ENCODE peak calls at places on chromosomes 2 and 18, in eight cellular contexts. One of them, this sample, is unnamed.

GRCh38 chr2:100675373-100675772 is 112.6 kb downstream of the PDCL3 start:
- DNase-seq in activated CD8-positive, alpha-beta T cell treated with anti-CD3 and anti-CD28 coated beads for 36 hours: no peak
- DNase-seq in B cell: no peak
- DNase-seq in K562: no peak
- DNase-seq in body of pancreas: no peak
- DNase-seq in aorta: no peak
- DNase-seq in foreskin fibroblast: no peak
- DNase-seq in epithelial cell of esophagus: no peak
- DNase-seq in this sample: no peak

GRCh38 chr2:58107803-58108710 is 61.5 kb downstream of the VRK2 start:
- DNase-seq in foreskin fibroblast: peak
- DNase-seq in body of pancreas: peak
- DNase-seq in K562: no peak
- DNase-seq in epithelial cell of esophagus: peak
- DNase-seq in B cell: no peak
- DNase-seq in aorta: no peak
- DNase-seq in activated CD8-positive, alpha-beta T cell treated with anti-CD3 and anti-CD28 coated beads for 36 hours: no peak
- DNase-seq in this sample: peak

GRCh38 chr2:148027822-148028221 is 6.9 kb downstream of the MBD5 start:
- DNase-seq in body of pancreas: no peak
- DNase-seq in K562: no peak
- DNase-seq in aorta: no peak
- DNase-seq in epithelial cell of esophagus: peak
- DNase-seq in activated CD8-positive, alpha-beta T cell treated with anti-CD3 and anti-CD28 coated beads for 36 hours: no peak
- DNase-seq in foreskin fibroblast: peak
- DNase-seq in B cell: no peak
- DNase-seq in this sample: no peak

GRCh38 chr18:32772580-32773186 is at the start of gene KLHL14:
- DNase-seq in body of pancreas: no peak
- DNase-seq in epithelial cell of esophagus: no peak
- DNase-seq in activated CD8-positive, alpha-beta T cell treated with anti-CD3 and anti-CD28 coated beads for 36 hours: no peak
- DNase-seq in B cell: peak
- DNase-seq in aorta: no peak
- DNase-seq in K562: no peak
- DNase-seq in foreskin fibroblast: no peak
- DNase-seq in this sample: no peak

GRCh38 chr2:222922019-222922800 is 61.4 kb downstream of the ACSL3 start:
- DNase-seq in foreskin fibroblast: no peak
- DNase-seq in activated CD8-positive, alpha-beta T cell treated with anti-CD3 and anti-CD28 coated beads for 36 hours: no peak
- DNase-seq in K562: no peak
- DNase-seq in body of pancreas: no peak
- DNase-seq in epithelial cell of esophagus: no peak
- DNase-seq in B cell: no peak
- DNase-seq in aorta: no peak
- DNase-seq in this sample: no peak

GRCh38 chr2:219718066-219718465 is 90.6 kb downstream of the SLC4A3 start:
- DNase-seq in K562: no peak
- DNase-seq in epithelial cell of esophagus: no peak
- DNase-seq in body of pancreas: no peak
- DNase-seq in B cell: no peak
- DNase-seq in aorta: no peak
- DNase-seq in activated CD8-positive, alpha-beta T cell treated with anti-CD3 and anti-CD28 coated beads for 36 hours: no peak
- DNase-seq in foreskin fibroblast: no peak
- DNase-seq in this sample: no peak

GRCh38 chr2:173998386-173998785 is 33.2 kb upstream of the SP3 start:
- DNase-seq in body of pancreas: peak
- DNase-seq in aorta: no peak
- DNase-seq in foreskin fibroblast: peak
- DNase-seq in activated CD8-positive, alpha-beta T cell treated with anti-CD3 and anti-CD28 coated beads for 36 hours: no peak
- DNase-seq in K562: no peak
- DNase-seq in epithelial cell of esophagus: no peak
- DNase-seq in B cell: no peak
- DNase-seq in this sample: no peak

GRCh38 chr18:22816266-22817176 is 116.6 kb upstream of the RBBP8 start:
- DNase-seq in K562: no peak
- DNase-seq in body of pancreas: no peak
- DNase-seq in activated CD8-positive, alpha-beta T cell treated with anti-CD3 and anti-CD28 coated beads for 36 hours: no peak
- DNase-seq in B cell: no peak
- DNase-seq in foreskin fibroblast: no peak
- DNase-seq in epithelial cell of esophagus: no peak
- DNase-seq in aorta: no peak
- DNase-seq in this sample: no peak

GRCh38 chr2:178363252-178363651 is 87.7 kb downstream of the PRKRA start:
- DNase-seq in activated CD8-positive, alpha-beta T cell treated with anti-CD3 and anti-CD28 coated beads for 36 hours: no peak
- DNase-seq in epithelial cell of esophagus: peak
- DNase-seq in B cell: no peak
- DNase-seq in K562: no peak
- DNase-seq in aorta: no peak
- DNase-seq in body of pancreas: peak
- DNase-seq in foreskin fibroblast: peak
- DNase-seq in this sample: peak

GRCh38 chr2:120383631-120384477 is 37.9 kb downstream of the INHBB start:
- DNase-seq in aorta: peak
- DNase-seq in body of pancreas: no peak
- DNase-seq in B cell: no peak
- DNase-seq in K562: no peak
- DNase-seq in foreskin fibroblast: no peak
- DNase-seq in activated CD8-positive, alpha-beta T cell treated with anti-CD3 and anti-CD28 coated beads for 36 hours: no peak
- DNase-seq in epithelial cell of esophagus: no peak
- DNase-seq in this sample: no peak

GRCh38 chr18:72107647-72108046 is 436.5 kb downstream of the CBLN2 start:
- DNase-seq in K562: no peak
- DNase-seq in body of pancreas: no peak
- DNase-seq in B cell: peak
- DNase-seq in foreskin fibroblast: peak
- DNase-seq in epithelial cell of esophagus: peak
- DNase-seq in activated CD8-positive, alpha-beta T cell treated with anti-CD3 and anti-CD28 coated beads for 36 hours: no peak
- DNase-seq in aorta: no peak
- DNase-seq in this sample: no peak

GRCh38 chr2:19711470-19712372 is 190.1 kb downstream of the TTC32 start:
- DNase-seq in body of pancreas: peak
- DNase-seq in B cell: no peak
- DNase-seq in epithelial cell of esophagus: peak
- DNase-seq in activated CD8-positive, alpha-beta T cell treated with anti-CD3 and anti-CD28 coated beads for 36 hours: no peak
- DNase-seq in foreskin fibroblast: peak
- DNase-seq in aorta: no peak
- DNase-seq in K562: no peak
- DNase-seq in this sample: peak

GRCh38 chr2:197075754-197076337 is 149.3 kb upstream of the PGAP1 start:
- DNase-seq in K562: peak
- DNase-seq in activated CD8-positive, alpha-beta T cell treated with anti-CD3 and anti-CD28 coated beads for 36 hours: peak
- DNase-seq in aorta: no peak
- DNase-seq in B cell: peak
- DNase-seq in epithelial cell of esophagus: peak
- DNase-seq in foreskin fibroblast: peak
- DNase-seq in body of pancreas: no peak
- DNase-seq in this sample: no peak

GRCh38 chr18:70600225-70600925 is 311.5 kb downstream of the SOCS6 start:
- DNase-seq in K562: no peak
- DNase-seq in activated CD8-positive, alpha-beta T cell treated with anti-CD3 and anti-CD28 coated beads for 36 hours: no peak
- DNase-seq in epithelial cell of esophagus: no peak
- DNase-seq in aorta: no peak
- DNase-seq in foreskin fibroblast: no peak
- DNase-seq in B cell: no peak
- DNase-seq in body of pancreas: no peak
- DNase-seq in this sample: no peak

GRCh38 chr2:177187631-177188312 is 24.8 kb upstream of the HNRNPA3 start:
- DNase-seq in body of pancreas: no peak
- DNase-seq in epithelial cell of esophagus: peak
- DNase-seq in aorta: no peak
- DNase-seq in B cell: no peak
- DNase-seq in activated CD8-positive, alpha-beta T cell treated with anti-CD3 and anti-CD28 coated beads for 36 hours: no peak
- DNase-seq in foreskin fibroblast: peak
- DNase-seq in K562: no peak
- DNase-seq in this sample: peak

GRCh38 chr2:234851451-234851850 is 100.4 kb upstream of the SH3BP4 start:
- DNase-seq in aorta: no peak
- DNase-seq in K562: no peak
- DNase-seq in body of pancreas: no peak
- DNase-seq in activated CD8-positive, alpha-beta T cell treated with anti-CD3 and anti-CD28 coated beads for 36 hours: no peak
- DNase-seq in foreskin fibroblast: no peak
- DNase-seq in B cell: no peak
- DNase-seq in epithelial cell of esophagus: no peak
- DNase-seq in this sample: no peak

GRCh38 chr2:113158884-113159553 is 14.8 kb upstream of the PSD4 start:
- DNase-seq in K562: no peak
- DNase-seq in B cell: no peak
- DNase-seq in activated CD8-positive, alpha-beta T cell treated with anti-CD3 and anti-CD28 coated beads for 36 hours: no peak
- DNase-seq in aorta: no peak
- DNase-seq in body of pancreas: no peak
- DNase-seq in foreskin fibroblast: peak
- DNase-seq in epithelial cell of esophagus: no peak
- DNase-seq in this sample: no peak

GRCh38 chr2:217918220-217919024 is 84.4 kb downstream of the TNS1 start:
- DNase-seq in K562: peak
- DNase-seq in B cell: no peak
- DNase-seq in body of pancreas: no peak
- DNase-seq in activated CD8-positive, alpha-beta T cell treated with anti-CD3 and anti-CD28 coated beads for 36 hours: no peak
- DNase-seq in epithelial cell of esophagus: no peak
- DNase-seq in aorta: peak
- DNase-seq in foreskin fibroblast: no peak
- DNase-seq in this sample: no peak

GRCh38 chr2:68909793-68910674 is 38.8 kb upstream of the BMP10 start:
- DNase-seq in aorta: peak
- DNase-seq in B cell: peak
- DNase-seq in epithelial cell of esophagus: peak
- DNase-seq in K562: peak
- DNase-seq in activated CD8-positive, alpha-beta T cell treated with anti-CD3 and anti-CD28 coated beads for 36 hours: peak
- DNase-seq in body of pancreas: peak
- DNase-seq in foreskin fibroblast: peak
- DNase-seq in this sample: peak

GRCh38 chr2:21310493-21310892 is 186.7 kb downstream of the TDRD15 start:
- DNase-seq in body of pancreas: no peak
- DNase-seq in K562: no peak
- DNase-seq in aorta: no peak
- DNase-seq in B cell: no peak
- DNase-seq in epithelial cell of esophagus: no peak
- DNase-seq in foreskin fibroblast: no peak
- DNase-seq in activated CD8-positive, alpha-beta T cell treated with anti-CD3 and anti-CD28 coated beads for 36 hours: no peak
- DNase-seq in this sample: no peak

GRCh38 chr2:98771264-98771663 is 40.3 kb upstream of the MGAT4A start:
- DNase-seq in aorta: no peak
- DNase-seq in foreskin fibroblast: no peak
- DNase-seq in epithelial cell of esophagus: no peak
- DNase-seq in activated CD8-positive, alpha-beta T cell treated with anti-CD3 and anti-CD28 coated beads for 36 hours: peak
- DNase-seq in B cell: no peak
- DNase-seq in body of pancreas: no peak
- DNase-seq in K562: no peak
- DNase-seq in this sample: no peak

GRCh38 chr2:120990451-120990871 is 254.8 kb downstream of the GLI2 start:
- DNase-seq in body of pancreas: no peak
- DNase-seq in B cell: no peak
- DNase-seq in aorta: peak
- DNase-seq in foreskin fibroblast: peak
- DNase-seq in epithelial cell of esophagus: no peak
- DNase-seq in K562: no peak
- DNase-seq in activated CD8-positive, alpha-beta T cell treated with anti-CD3 and anti-CD28 coated beads for 36 hours: no peak
- DNase-seq in this sample: peak

GRCh38 chr2:176642074-176642473 is 372.8 kb downstream of the MTX2 start:
- DNase-seq in activated CD8-positive, alpha-beta T cell treated with anti-CD3 and anti-CD28 coated beads for 36 hours: no peak
- DNase-seq in K562: no peak
- DNase-seq in epithelial cell of esophagus: peak
- DNase-seq in aorta: no peak
- DNase-seq in body of pancreas: no peak
- DNase-seq in foreskin fibroblast: peak
- DNase-seq in B cell: no peak
- DNase-seq in this sample: peak

GRCh38 chr2:43095533-43096295 is 130.7 kb downstream of the ZFP36L2 start:
- DNase-seq in activated CD8-positive, alpha-beta T cell treated with anti-CD3 and anti-CD28 coated beads for 36 hours: no peak
- DNase-seq in epithelial cell of esophagus: no peak
- DNase-seq in foreskin fibroblast: no peak
- DNase-seq in K562: no peak
- DNase-seq in B cell: no peak
- DNase-seq in body of pancreas: no peak
- DNase-seq in aorta: no peak
- DNase-seq in this sample: no peak

GRCh38 chr2:95007822-95008221 is 17.7 kb upstream of the MAL start:
- DNase-seq in foreskin fibroblast: no peak
- DNase-seq in B cell: no peak
- DNase-seq in aorta: peak
- DNase-seq in epithelial cell of esophagus: no peak
- DNase-seq in K562: no peak
- DNase-seq in activated CD8-positive, alpha-beta T cell treated with anti-CD3 and anti-CD28 coated beads for 36 hours: peak
- DNase-seq in body of pancreas: no peak
- DNase-seq in this sample: no peak

GRCh38 chr18:28512357-28512756 is 335.4 kb upstream of the CDH2 start:
- DNase-seq in epithelial cell of esophagus: no peak
- DNase-seq in foreskin fibroblast: no peak
- DNase-seq in aorta: no peak
- DNase-seq in activated CD8-positive, alpha-beta T cell treated with anti-CD3 and anti-CD28 coated beads for 36 hours: no peak
- DNase-seq in body of pancreas: no peak
- DNase-seq in K562: no peak
- DNase-seq in B cell: no peak
- DNase-seq in this sample: no peak

GRCh38 chr2:4221845-4222244 is 518.5 kb downstream of the DCDC2C start:
- DNase-seq in epithelial cell of esophagus: no peak
- DNase-seq in body of pancreas: no peak
- DNase-seq in aorta: no peak
- DNase-seq in K562: no peak
- DNase-seq in activated CD8-positive, alpha-beta T cell treated with anti-CD3 and anti-CD28 coated beads for 36 hours: no peak
- DNase-seq in foreskin fibroblast: no peak
- DNase-seq in B cell: no peak
- DNase-seq in this sample: no peak

This sample was measured in AG09309.